ENCODE peak calls at places on chromosome 6, in ten cellular contexts. One of them, this sample, is unnamed.

GRCh38 chr6:38012573-38012972 is 193.0 kb downstream of the ZFAND3 start:
- DNase-seq in T1000: no peak
- DNase-seq in uterus: no peak
- DNase-seq in neural progenitor cell: peak
- DNase-seq in progenitor cell of endocrine pancreas: no peak
- DNase-seq in sciatic nerve: no peak
- DNase-seq in NCI-H510A treated with DMSO at 0.1 percent for 48 hours: peak
- DNase-seq in RKO: peak
- DNase-seq in stimulated activated CD8-positive, alpha-beta memory T cell treated with anti-CD3 and anti-CD28 coated beads, Interleukin-7, amount 100 ng/mL, for 1 hour: no peak
- DNase-seq in adipocyte: peak
- DNase-seq in this sample: peak

GRCh38 chr6:82025271-82025670 is 222.3 kb downstream of the IBTK start:
- DNase-seq in RKO: no peak
- DNase-seq in T1000: no peak
- DNase-seq in NCI-H510A treated with DMSO at 0.1 percent for 48 hours: no peak
- DNase-seq in neural progenitor cell: no peak
- DNase-seq in uterus: no peak
- DNase-seq in adipocyte: peak
- DNase-seq in stimulated activated CD8-positive, alpha-beta memory T cell treated with anti-CD3 and anti-CD28 coated beads, Interleukin-7, amount 100 ng/mL, for 1 hour: no peak
- DNase-seq in progenitor cell of endocrine pancreas: no peak
- DNase-seq in sciatic nerve: no peak
- DNase-seq in this sample: no peak

GRCh38 chr6:54784021-54784420 is 62.5 kb upstream of the FAM83B start:
- DNase-seq in neural progenitor cell: no peak
- DNase-seq in RKO: no peak
- DNase-seq in uterus: no peak
- DNase-seq in NCI-H510A treated with DMSO at 0.1 percent for 48 hours: no peak
- DNase-seq in stimulated activated CD8-positive, alpha-beta memory T cell treated with anti-CD3 and anti-CD28 coated beads, Interleukin-7, amount 100 ng/mL, for 1 hour: no peak
- DNase-seq in progenitor cell of endocrine pancreas: no peak
- DNase-seq in sciatic nerve: no peak
- DNase-seq in T1000: no peak
- DNase-seq in adipocyte: no peak
- DNase-seq in this sample: no peak

GRCh38 chr6:154792761-154793160 is 59.5 kb downstream of the SCAF8 start:
- DNase-seq in stimulated activated CD8-positive, alpha-beta memory T cell treated with anti-CD3 and anti-CD28 coated beads, Interleukin-7, amount 100 ng/mL, for 1 hour: no peak
- DNase-seq in neural progenitor cell: no peak
- DNase-seq in sciatic nerve: no peak
- DNase-seq in uterus: no peak
- DNase-seq in T1000: no peak
- DNase-seq in progenitor cell of endocrine pancreas: no peak
- DNase-seq in adipocyte: peak
- DNase-seq in RKO: peak
- DNase-seq in NCI-H510A treated with DMSO at 0.1 percent for 48 hours: no peak
- DNase-seq in this sample: no peak

GRCh38 chr6:79307321-79308036 is 73.0 kb upstream of the HMGN3 start:
- DNase-seq in adipocyte: no peak
- DNase-seq in NCI-H510A treated with DMSO at 0.1 percent for 48 hours: peak
- DNase-seq in uterus: no peak
- DNase-seq in sciatic nerve: no peak
- DNase-seq in RKO: peak
- DNase-seq in progenitor cell of endocrine pancreas: no peak
- DNase-seq in neural progenitor cell: no peak
- DNase-seq in stimulated activated CD8-positive, alpha-beta memory T cell treated with anti-CD3 and anti-CD28 coated beads, Interleukin-7, amount 100 ng/mL, for 1 hour: no peak
- DNase-seq in T1000: peak
- DNase-seq in this sample: no peak

GRCh38 chr6:132614554-132614953 is 9.5 kb downstream of the TAAR2 start:
- DNase-seq in uterus: no peak
- DNase-seq in stimulated activated CD8-positive, alpha-beta memory T cell treated with anti-CD3 and anti-CD28 coated beads, Interleukin-7, amount 100 ng/mL, for 1 hour: no peak
- DNase-seq in progenitor cell of endocrine pancreas: no peak
- DNase-seq in T1000: no peak
- DNase-seq in NCI-H510A treated with DMSO at 0.1 percent for 48 hours: no peak
- DNase-seq in neural progenitor cell: no peak
- DNase-seq in RKO: peak
- DNase-seq in sciatic nerve: no peak
- DNase-seq in adipocyte: no peak
- DNase-seq in this sample: no peak

GRCh38 chr6:73231986-73232391 is 6.7 kb upstream of the KHDC1L start:
- DNase-seq in progenitor cell of endocrine pancreas: no peak
- DNase-seq in RKO: no peak
- DNase-seq in stimulated activated CD8-positive, alpha-beta memory T cell treated with anti-CD3 and anti-CD28 coated beads, Interleukin-7, amount 100 ng/mL, for 1 hour: no peak
- DNase-seq in neural progenitor cell: no peak
- DNase-seq in NCI-H510A treated with DMSO at 0.1 percent for 48 hours: no peak
- DNase-seq in T1000: no peak
- DNase-seq in sciatic nerve: no peak
- DNase-seq in uterus: no peak
- DNase-seq in adipocyte: no peak
- DNase-seq in this sample: no peak

GRCh38 chr6:135196739-135197510 is 15.8 kb downstream of the MYB start:
- DNase-seq in progenitor cell of endocrine pancreas: no peak
- DNase-seq in sciatic nerve: no peak
- DNase-seq in stimulated activated CD8-positive, alpha-beta memory T cell treated with anti-CD3 and anti-CD28 coated beads, Interleukin-7, amount 100 ng/mL, for 1 hour: no peak
- DNase-seq in adipocyte: no peak
- DNase-seq in uterus: no peak
- DNase-seq in NCI-H510A treated with DMSO at 0.1 percent for 48 hours: no peak
- DNase-seq in neural progenitor cell: no peak
- DNase-seq in T1000: no peak
- DNase-seq in RKO: no peak
- DNase-seq in this sample: no peak

GRCh38 chr6:31416394-31417014 is 13.1 kb downstream of the MICA start:
- DNase-seq in neural progenitor cell: no peak
- DNase-seq in RKO: no peak
- DNase-seq in sciatic nerve: no peak
- DNase-seq in adipocyte: no peak
- DNase-seq in stimulated activated CD8-positive, alpha-beta memory T cell treated with anti-CD3 and anti-CD28 coated beads, Interleukin-7, amount 100 ng/mL, for 1 hour: no peak
- DNase-seq in T1000: no peak
- DNase-seq in uterus: no peak
- DNase-seq in NCI-H510A treated with DMSO at 0.1 percent for 48 hours: no peak
- DNase-seq in progenitor cell of endocrine pancreas: no peak
- DNase-seq in this sample: no peak

GRCh38 chr6:27825025-27825823 is 87.0 kb downstream of the OR2B2 start:
- DNase-seq in NCI-H510A treated with DMSO at 0.1 percent for 48 hours: peak
- DNase-seq in progenitor cell of endocrine pancreas: no peak
- DNase-seq in stimulated activated CD8-positive, alpha-beta memory T cell treated with anti-CD3 and anti-CD28 coated beads, Interleukin-7, amount 100 ng/mL, for 1 hour: no peak
- DNase-seq in T1000: no peak
- DNase-seq in adipocyte: peak
- DNase-seq in neural progenitor cell: no peak
- DNase-seq in uterus: no peak
- DNase-seq in RKO: peak
- DNase-seq in sciatic nerve: no peak
- DNase-seq in this sample: no peak

GRCh38 chr6:4114123-4114522 is 21.3 kb downstream of the ECI2 start:
- DNase-seq in adipocyte: peak
- DNase-seq in RKO: no peak
- DNase-seq in stimulated activated CD8-positive, alpha-beta memory T cell treated with anti-CD3 and anti-CD28 coated beads, Interleukin-7, amount 100 ng/mL, for 1 hour: no peak
- DNase-seq in T1000: no peak
- DNase-seq in NCI-H510A treated with DMSO at 0.1 percent for 48 hours: no peak
- DNase-seq in neural progenitor cell: no peak
- DNase-seq in progenitor cell of endocrine pancreas: no peak
- DNase-seq in uterus: no peak
- DNase-seq in sciatic nerve: no peak
- DNase-seq in this sample: no peak

GRCh38 chr6:71463061-71463460 is 174.4 kb downstream of the OGFRL1 start:
- DNase-seq in sciatic nerve: no peak
- DNase-seq in progenitor cell of endocrine pancreas: no peak
- DNase-seq in NCI-H510A treated with DMSO at 0.1 percent for 48 hours: no peak
- DNase-seq in neural progenitor cell: no peak
- DNase-seq in RKO: no peak
- DNase-seq in stimulated activated CD8-positive, alpha-beta memory T cell treated with anti-CD3 and anti-CD28 coated beads, Interleukin-7, amount 100 ng/mL, for 1 hour: no peak
- DNase-seq in adipocyte: peak
- DNase-seq in uterus: no peak
- DNase-seq in T1000: no peak
- DNase-seq in this sample: no peak

GRCh38 chr6:151763303-151763702 is 44.2 kb upstream of the ESR1 start:
- DNase-seq in uterus: peak
- DNase-seq in progenitor cell of endocrine pancreas: no peak
- DNase-seq in adipocyte: peak
- DNase-seq in neural progenitor cell: peak
- DNase-seq in NCI-H510A treated with DMSO at 0.1 percent for 48 hours: no peak
- DNase-seq in stimulated activated CD8-positive, alpha-beta memory T cell treated with anti-CD3 and anti-CD28 coated beads, Interleukin-7, amount 100 ng/mL, for 1 hour: no peak
- DNase-seq in sciatic nerve: no peak
- DNase-seq in RKO: no peak
- DNase-seq in T1000: no peak
- DNase-seq in this sample: no peak

GRCh38 chr6:133707456-133707855 is 181.5 kb upstream of the TCF21 start:
- DNase-seq in uterus: no peak
- DNase-seq in sciatic nerve: no peak
- DNase-seq in adipocyte: peak
- DNase-seq in stimulated activated CD8-positive, alpha-beta memory T cell treated with anti-CD3 and anti-CD28 coated beads, Interleukin-7, amount 100 ng/mL, for 1 hour: no peak
- DNase-seq in RKO: no peak
- DNase-seq in T1000: peak
- DNase-seq in neural progenitor cell: peak
- DNase-seq in progenitor cell of endocrine pancreas: no peak
- DNase-seq in NCI-H510A treated with DMSO at 0.1 percent for 48 hours: no peak
- DNase-seq in this sample: peak

GRCh38 chr6:101195581-101195980 is 197.9 kb upstream of the GRIK2 start:
- DNase-seq in sciatic nerve: no peak
- DNase-seq in T1000: no peak
- DNase-seq in adipocyte: peak
- DNase-seq in uterus: no peak
- DNase-seq in progenitor cell of endocrine pancreas: no peak
- DNase-seq in NCI-H510A treated with DMSO at 0.1 percent for 48 hours: no peak
- DNase-seq in neural progenitor cell: no peak
- DNase-seq in stimulated activated CD8-positive, alpha-beta memory T cell treated with anti-CD3 and anti-CD28 coated beads, Interleukin-7, amount 100 ng/mL, for 1 hour: no peak
- DNase-seq in RKO: no peak
- DNase-seq in this sample: no peak

GRCh38 chr6:126307859-126308258 is 32.1 kb upstream of the CENPW start:
- DNase-seq in stimulated activated CD8-positive, alpha-beta memory T cell treated with anti-CD3 and anti-CD28 coated beads, Interleukin-7, amount 100 ng/mL, for 1 hour: no peak
- DNase-seq in progenitor cell of endocrine pancreas: no peak
- DNase-seq in RKO: peak
- DNase-seq in uterus: peak
- DNase-seq in neural progenitor cell: no peak
- DNase-seq in NCI-H510A treated with DMSO at 0.1 percent for 48 hours: no peak
- DNase-seq in T1000: no peak
- DNase-seq in adipocyte: peak
- DNase-seq in sciatic nerve: no peak
- DNase-seq in this sample: peak

GRCh38 chr6:158185729-158186456 is 17.7 kb downstream of the GTF2H5 start:
- DNase-seq in uterus: no peak
- DNase-seq in RKO: no peak
- DNase-seq in neural progenitor cell: no peak
- DNase-seq in NCI-H510A treated with DMSO at 0.1 percent for 48 hours: no peak
- DNase-seq in T1000: no peak
- DNase-seq in adipocyte: peak
- DNase-seq in stimulated activated CD8-positive, alpha-beta memory T cell treated with anti-CD3 and anti-CD28 coated beads, Interleukin-7, amount 100 ng/mL, for 1 hour: no peak
- DNase-seq in progenitor cell of endocrine pancreas: no peak
- DNase-seq in sciatic nerve: no peak
- DNase-seq in this sample: peak

GRCh38 chr6:3654898-3655297 is 96.6 kb downstream of the PXDC1 start:
- DNase-seq in adipocyte: no peak
- DNase-seq in RKO: no peak
- DNase-seq in T1000: no peak
- DNase-seq in sciatic nerve: no peak
- DNase-seq in progenitor cell of endocrine pancreas: no peak
- DNase-seq in stimulated activated CD8-positive, alpha-beta memory T cell treated with anti-CD3 and anti-CD28 coated beads, Interleukin-7, amount 100 ng/mL, for 1 hour: no peak
- DNase-seq in uterus: no peak
- DNase-seq in neural progenitor cell: no peak
- DNase-seq in NCI-H510A treated with DMSO at 0.1 percent for 48 hours: no peak
- DNase-seq in this sample: no peak

GRCh38 chr6:43772571-43773049 is 2.6 kb downstream of the VEGFA start:
- DNase-seq in sciatic nerve: no peak
- DNase-seq in adipocyte: peak
- DNase-seq in RKO: peak
- DNase-seq in stimulated activated CD8-positive, alpha-beta memory T cell treated with anti-CD3 and anti-CD28 coated beads, Interleukin-7, amount 100 ng/mL, for 1 hour: no peak
- DNase-seq in uterus: no peak
- DNase-seq in T1000: no peak
- DNase-seq in progenitor cell of endocrine pancreas: peak
- DNase-seq in neural progenitor cell: peak
- DNase-seq in NCI-H510A treated with DMSO at 0.1 percent for 48 hours: no peak
- DNase-seq in this sample: no peak

GRCh38 chr6:149088361-149088760 is 229.2 kb upstream of the TAB2 start:
- DNase-seq in uterus: no peak
- DNase-seq in progenitor cell of endocrine pancreas: no peak
- DNase-seq in RKO: no peak
- DNase-seq in adipocyte: no peak
- DNase-seq in neural progenitor cell: no peak
- DNase-seq in stimulated activated CD8-positive, alpha-beta memory T cell treated with anti-CD3 and anti-CD28 coated beads, Interleukin-7, amount 100 ng/mL, for 1 hour: no peak
- DNase-seq in NCI-H510A treated with DMSO at 0.1 percent for 48 hours: no peak
- DNase-seq in T1000: no peak
- DNase-seq in sciatic nerve: no peak
- DNase-seq in this sample: no peak

GRCh38 chr6:39114395-39114706 is 635 bp downstream of the SAYSD1 start:
- DNase-seq in progenitor cell of endocrine pancreas: no peak
- DNase-seq in NCI-H510A treated with DMSO at 0.1 percent for 48 hours: peak
- DNase-seq in uterus: no peak
- DNase-seq in T1000: no peak
- DNase-seq in neural progenitor cell: no peak
- DNase-seq in RKO: peak
- DNase-seq in adipocyte: no peak
- DNase-seq in sciatic nerve: no peak
- DNase-seq in stimulated activated CD8-positive, alpha-beta memory T cell treated with anti-CD3 and anti-CD28 coated beads, Interleukin-7, amount 100 ng/mL, for 1 hour: no peak
- DNase-seq in this sample: peak

GRCh38 chr6:75893058-75893775 is 144.2 kb downstream of the MYO6 start:
- DNase-seq in RKO: peak
- DNase-seq in progenitor cell of endocrine pancreas: no peak
- DNase-seq in neural progenitor cell: peak
- DNase-seq in stimulated activated CD8-positive, alpha-beta memory T cell treated with anti-CD3 and anti-CD28 coated beads, Interleukin-7, amount 100 ng/mL, for 1 hour: no peak
- DNase-seq in adipocyte: peak
- DNase-seq in T1000: no peak
- DNase-seq in sciatic nerve: no peak
- DNase-seq in NCI-H510A treated with DMSO at 0.1 percent for 48 hours: peak
- DNase-seq in uterus: no peak
- DNase-seq in this sample: peak

GRCh38 chr6:46323312-46323965 is 152.7 kb upstream of the ENPP5 start:
- DNase-seq in adipocyte: peak
- DNase-seq in neural progenitor cell: no peak
- DNase-seq in sciatic nerve: no peak
- DNase-seq in T1000: peak
- DNase-seq in NCI-H510A treated with DMSO at 0.1 percent for 48 hours: no peak
- DNase-seq in progenitor cell of endocrine pancreas: no peak
- DNase-seq in stimulated activated CD8-positive, alpha-beta memory T cell treated with anti-CD3 and anti-CD28 coated beads, Interleukin-7, amount 100 ng/mL, for 1 hour: no peak
- DNase-seq in RKO: peak
- DNase-seq in uterus: peak
- DNase-seq in this sample: peak

GRCh38 chr6:25477006-25477590 is 174.9 kb upstream of the SCGN start:
- DNase-seq in neural progenitor cell: no peak
- DNase-seq in RKO: no peak
- DNase-seq in stimulated activated CD8-positive, alpha-beta memory T cell treated with anti-CD3 and anti-CD28 coated beads, Interleukin-7, amount 100 ng/mL, for 1 hour: no peak
- DNase-seq in uterus: no peak
- DNase-seq in adipocyte: no peak
- DNase-seq in sciatic nerve: no peak
- DNase-seq in NCI-H510A treated with DMSO at 0.1 percent for 48 hours: no peak
- DNase-seq in T1000: no peak
- DNase-seq in progenitor cell of endocrine pancreas: no peak
- DNase-seq in this sample: peak

GRCh38 chr6:26311012-26311384 is 54.0 kb upstream of the BTN3A2 start:
- DNase-seq in NCI-H510A treated with DMSO at 0.1 percent for 48 hours: peak
- DNase-seq in RKO: peak
- DNase-seq in uterus: peak
- DNase-seq in stimulated activated CD8-positive, alpha-beta memory T cell treated with anti-CD3 and anti-CD28 coated beads, Interleukin-7, amount 100 ng/mL, for 1 hour: no peak
- DNase-seq in T1000: no peak
- DNase-seq in adipocyte: peak
- DNase-seq in sciatic nerve: no peak
- DNase-seq in neural progenitor cell: peak
- DNase-seq in progenitor cell of endocrine pancreas: no peak
- DNase-seq in this sample: peak

GRCh38 chr6:159646136-159646535 is 46.9 kb downstream of the SOD2 start:
- DNase-seq in NCI-H510A treated with DMSO at 0.1 percent for 48 hours: no peak
- DNase-seq in RKO: no peak
- DNase-seq in stimulated activated CD8-positive, alpha-beta memory T cell treated with anti-CD3 and anti-CD28 coated beads, Interleukin-7, amount 100 ng/mL, for 1 hour: no peak
- DNase-seq in adipocyte: peak
- DNase-seq in T1000: no peak
- DNase-seq in uterus: no peak
- DNase-seq in progenitor cell of endocrine pancreas: no peak
- DNase-seq in neural progenitor cell: no peak
- DNase-seq in sciatic nerve: no peak
- DNase-seq in this sample: no peak

GRCh38 chr6:14876778-14877613 is 368.9 kb upstream of the JARID2 start:
- DNase-seq in neural progenitor cell: no peak
- DNase-seq in RKO: peak
- DNase-seq in NCI-H510A treated with DMSO at 0.1 percent for 48 hours: no peak
- DNase-seq in uterus: no peak
- DNase-seq in adipocyte: peak
- DNase-seq in sciatic nerve: no peak
- DNase-seq in stimulated activated CD8-positive, alpha-beta memory T cell treated with anti-CD3 and anti-CD28 coated beads, Interleukin-7, amount 100 ng/mL, for 1 hour: no peak
- DNase-seq in T1000: no peak
- DNase-seq in progenitor cell of endocrine pancreas: no peak
- DNase-seq in this sample: peak

This sample was measured in H4.